ENCODE peak calls at places on chromosomes 16 and 17, in ten cellular contexts. N, V, J, B, K, M, H, E, F and D are unnamed samples.

GRCh38 chr16:81473066-81473488 is 28.5 kb downstream of the CMIP start:
- DNase-seq in N (no peak), V (no peak), J (no peak), B (no peak), K (no peak), M (no peak), H (peak; percentile 13), E (peak; percentile 13), F (no peak), D (no peak)

GRCh38 chr17:50917418-50917743 is 51.2 kb upstream of the TOB1 start:
- DNase-seq in N (no peak), V (no peak), J (no peak), B (no peak), K (no peak), M (no peak), H (no peak), E (no peak), F (no peak), D (no peak)

GRCh38 chr17:2044263-2044894 is 2.6 kb downstream of the OVCA2 start:
- DNase-seq in N (no peak), V (no peak), J (no peak), B (no peak), K (no peak), M (no peak), H (no peak), E (no peak), F (no peak), D (no peak)

GRCh38 chr16:9334091-9334490 is 242.6 kb downstream of the HAPSTR1 start:
- DNase-seq in N (no peak), V (no peak), J (no peak), B (no peak), K (no peak), M (no peak), H (no peak), E (no peak), F (no peak), D (peak; percentile 27)

GRCh38 chr16:74275031-74275636 is 21.5 kb upstream of the PSMD7 start:
- DNase-seq in N (no peak), V (no peak), J (no peak), B (no peak), K (no peak), M (peak; percentile 23), H (peak; percentile 42), E (no peak), F (no peak), D (no peak)

GRCh38 chr17:77349976-77350830 is 209.4 kb downstream of the SEC14L1 start:
- DNase-seq in N (no peak), V (no peak), J (peak; percentile 35), B (peak; percentile 21), K (no peak), M (no peak), H (peak; percentile 91), E (no peak), F (no peak), D (peak; percentile 46)

GRCh38 chr17:75914643-75915265 is 10.1 kb upstream of the MRPL38 start:
- DNase-seq in N (no peak), V (no peak), J (no peak), B (no peak), K (no peak), M (no peak), H (no peak), E (no peak), F (no peak), D (no peak)

GRCh38 chr16:85557083-85557975 is 55.8 kb upstream of the GSE1 start:
- DNase-seq in N (no peak), V (peak; percentile 71), J (no peak), B (peak; percentile 79), K (no peak), M (no peak), H (no peak), E (no peak), F (no peak), D (no peak)

GRCh38 chr16:13109171-13109570 is 207.8 kb downstream of the SHISA9 start:
- DNase-seq in N (no peak), V (no peak), J (no peak), B (no peak), K (no peak), M (no peak), H (no peak), E (no peak), F (no peak), D (no peak)

GRCh38 chr16:8959921-8960787 is 3.6 kb downstream of the USP7 start:
- DNase-seq in N (no peak), V (no peak), J (no peak), B (peak; percentile 42), K (no peak), M (peak; percentile 44), H (peak; percentile 23), E (no peak), F (no peak), D (no peak)

GRCh38 chr17:1294157-1294717 is 14.8 kb downstream of the TRARG1 start:
- DNase-seq in N (no peak), V (peak; percentile 52), J (no peak), B (peak; percentile 28), K (no peak), M (no peak), H (no peak), E (no peak), F (no peak), D (no peak)

GRCh38 chr17:77300016-77300686 is 159.4 kb downstream of the SEC14L1 start:
- DNase-seq in N (no peak), V (no peak), J (no peak), B (peak; percentile 69), K (no peak), M (no peak), H (no peak), E (no peak), F (no peak), D (no peak)

GRCh38 chr17:65022751-65023421 is 33.7 kb downstream of the GNA13 start:
- DNase-seq in N (no peak), V (no peak), J (no peak), B (no peak), K (no peak), M (no peak), H (peak; percentile 76), E (no peak), F (no peak), D (no peak)

GRCh38 chr17:78486228-78486802 is 90.9 kb downstream of the DNAH17 start:
- DNase-seq in N (no peak), V (no peak), J (no peak), B (no peak), K (no peak), M (no peak), H (no peak), E (no peak), F (no peak), D (peak; percentile 84)
- TF ChIP-seq CTCF in N (no peak), V (no peak), J (no peak), B (no peak), K (no peak), M (no peak), H (no peak), E (no peak), F (no peak), D (no peak)

GRCh38 chr17:47280072-47280811 is 26.6 kb downstream of the ITGB3 start:
- DNase-seq in N (no peak), V (no peak), J (no peak), B (no peak), K (no peak), M (no peak), H (peak; percentile 52), E (no peak), F (no peak), D (no peak)

GRCh38 chr17:47277921-47278320 is 24.3 kb downstream of the ITGB3 start:
- DNase-seq in N (no peak), V (no peak), J (no peak), B (no peak), K (no peak), M (no peak), H (no peak), E (no peak), F (no peak), D (no peak)

GRCh38 chr17:47278561-47278960 is 24.9 kb downstream of the ITGB3 start:
- DNase-seq in N (no peak), V (no peak), J (no peak), B (no peak), K (no peak), M (no peak), H (no peak), E (no peak), F (no peak), D (no peak)

GRCh38 chr17:47281246-47281645 is 27.6 kb downstream of the ITGB3 start:
- DNase-seq in N (no peak), V (no peak), J (no peak), B (no peak), K (peak; percentile 59), M (no peak), H (no peak), E (no peak), F (no peak), D (no peak)

GRCh38 chr17:47279062-47279801 is 25.6 kb downstream of the ITGB3 start:
- DNase-seq in N (peak; percentile 90), V (peak; percentile 56), J (peak; percentile 66), B (no peak), K (peak; percentile 81), M (peak; percentile 9), H (peak; percentile 99), E (peak; percentile 66), F (no peak), D (no peak)
- TF ChIP-seq CTCF in N (peak; percentile 37), V (no peak), J (no peak), B (no peak), K (no peak), M (peak; percentile 10), H (peak; percentile 23), E (no peak), F (no peak), D (no peak)

GRCh38 chr17:64015447-64015846 is 5.0 kb downstream of the ICAM2 start:
- DNase-seq in N (no peak), V (no peak), J (no peak), B (peak; percentile 7), K (no peak), M (no peak), H (no peak), E (no peak), F (no peak), D (no peak)

GRCh38 chr17:64016974-64017373 is 3.5 kb downstream of the ICAM2 start:
- DNase-seq in N (no peak), V (no peak), J (no peak), B (no peak), K (no peak), M (no peak), H (no peak), E (no peak), F (no peak), D (no peak)

GRCh38 chr17:64019486-64020067 is 856 bp downstream of the ICAM2 start:
- DNase-seq in N (no peak), V (no peak), J (no peak), B (peak; percentile 14), K (no peak), M (no peak), H (no peak), E (no peak), F (no peak), D (no peak)

GRCh38 chr17:64017381-64017980 is 3.0 kb downstream of the ICAM2 start:
- DNase-seq in N (no peak), V (no peak), J (no peak), B (no peak), K (no peak), M (no peak), H (no peak), E (no peak), F (no peak), D (no peak)

GRCh38 chr17:64016248-64016784 is 4.1 kb downstream of the ICAM2 start:
- DNase-seq in N (no peak), V (no peak), J (no peak), B (peak; percentile 16), K (no peak), M (no peak), H (no peak), E (no peak), F (no peak), D (no peak)
- TF ChIP-seq CTCF in N (peak; percentile 20), V (no peak), J (peak; percentile 29), B (no peak), K (no peak), M (peak; percentile 20), H (peak; percentile 14), E (peak; percentile 34), F (no peak), D (peak; percentile 23)

GRCh38 chr17:47895254-47895855 is 681 bp upstream of the SP2 start:
- DNase-seq in N (no peak), V (peak; percentile 60), J (peak; percentile 43), B (peak; percentile 55), K (no peak), M (no peak), H (peak; percentile 30), E (no peak), F (no peak), D (no peak)
- TF ChIP-seq CTCF in N (no peak), V (no peak), J (no peak), B (no peak), K (no peak), M (no peak), H (no peak), E (no peak), F (no peak), D (no peak)